ENCODE peak calls at places on chromosomes 12 and 14, in ten cellular contexts. F, W, X, D, A, R, T, U, H and V are unnamed samples. For H3K4me1, the result is how much of the 10 kb centered on the place peaks cover.

GRCh38 chr12:26857465-26858176 is 24.6 kb upstream of the ITPR2 start:
- DNase-seq in A (peak), U (no peak), D (no peak), F (no peak), X (peak), H (no peak), T (no peak), W (peak), R (no peak), V (no peak)

GRCh38 chr14:56821807-56822615 is 11.7 kb upstream of the OTX2 start:
- DNase-seq in X (no peak), T (no peak), H (no peak), A (no peak), R (no peak), D (no peak), W (no peak), F (no peak), U (no peak), V (no peak)

GRCh38 chr14:77965919-77966435 is 166.1 kb downstream of the ADCK1 start:
- DNase-seq in A (peak), H (no peak), T (peak), F (no peak), W (no peak), D (no peak), R (peak), U (no peak), X (peak), V (no peak)

GRCh38 chr12:14771651-14772137 is 31.6 kb downstream of the WBP11 start:
- DNase-seq in W (no peak), D (no peak), U (no peak), H (no peak), F (no peak), A (no peak), X (no peak), R (no peak), T (no peak), V (no peak)

GRCh38 chr14:78535041-78535440 is 364.9 kb downstream of the NRXN3 start:
- DNase-seq in A (peak), U (no peak), F (no peak), D (no peak), R (no peak), T (no peak), W (peak), X (no peak), H (no peak), V (no peak)

GRCh38 chr12:52005903-52006703 is 643 bp upstream of the TAMALIN start:
- DNase-seq in W (peak), R (peak), T (no peak), F (peak), D (peak), A (peak), X (no peak), H (no peak), U (peak), V (peak)

GRCh38 chr14:68043752-68044151 is 224.2 kb downstream of the RAD51B start:
- DNase-seq in A (no peak), T (no peak), X (no peak), U (no peak), D (no peak), W (no peak), F (no peak), R (no peak), H (no peak), V (no peak)

GRCh38 chr12:81759215-81759991 is at the start of gene PPFIA2:
- DNase-seq in F (no peak), R (peak), H (peak), U (peak), D (peak), X (no peak), W (no peak), A (peak), T (no peak), V (peak)

GRCh38 chr12:94879542-94879941 is 124.0 kb downstream of the NDUFA12 start:
- DNase-seq in H (no peak), R (no peak), W (no peak), U (no peak), T (no peak), F (no peak), D (no peak), X (no peak), A (no peak), V (no peak)

GRCh38 chr12:3152892-3153291 is 75.7 kb downstream of the TSPAN9 start:
- DNase-seq in R (no peak), W (no peak), X (peak), U (no peak), A (no peak), H (no peak), F (no peak), D (no peak), T (no peak), V (peak)

GRCh38 chr12:6226002-6226700 is 26.0 kb downstream of the CD9 start:
- DNase-seq in F (peak), R (no peak), T (no peak), X (peak), W (peak), A (peak), H (peak), D (peak), U (peak), V (peak)

GRCh38 chr12:96907681-96908163 is 665 bp downstream of the NEDD1 start:
- DNase-seq in U (no peak), D (peak), A (no peak), W (peak), R (no peak), F (no peak), T (peak), X (peak), H (no peak), V (no peak)

GRCh38 chr14:52840916-52841315 is 49.5 kb upstream of the GNPNAT1 start:
- DNase-seq in A (peak), W (no peak), D (no peak), H (no peak), U (peak), X (no peak), R (no peak), T (peak), F (peak), V (peak)

GRCh38 chr14:29320261-29320660 is 553.7 kb downstream of the FOXG1 start:
- DNase-seq in H (no peak), D (no peak), F (no peak), U (no peak), T (no peak), A (no peak), R (no peak), W (no peak), X (no peak), V (no peak)

GRCh38 chr12:132560421-132560830 is 50.0 kb downstream of the LRCOL1 start:
- DNase-seq in D (no peak), A (peak), H (no peak), U (no peak), W (peak), R (no peak), F (no peak), T (peak), X (peak), V (no peak)

GRCh38 chr14:81172881-81173280 is 47.9 kb downstream of the GTF2A1 start:
- DNase-seq in F (no peak), T (no peak), H (no peak), D (no peak), R (no peak), W (no peak), X (no peak), A (no peak), U (no peak), V (no peak)

GRCh38 chr14:81164167-81164774 is 56.5 kb downstream of the GTF2A1 start:
- DNase-seq in X (peak), W (peak), F (peak), A (peak), D (peak), U (peak), T (peak), H (no peak), R (peak), V (no peak)

GRCh38 chr14:78848234-78848820 is 678.2 kb downstream of the NRXN3 start:
- DNase-seq in F (no peak), D (no peak), U (no peak), A (peak), X (peak), R (peak), W (peak), T (peak), H (peak), V (no peak)

GRCh38 chr12:26823391-26823790 is 9.6 kb downstream of the ITPR2 start:
- DNase-seq in X (no peak), F (no peak), R (no peak), W (no peak), T (no peak), U (no peak), D (no peak), A (no peak), H (no peak), V (no peak)

GRCh38 chr12:8054821-8055220 is 11.3 kb downstream of the C3AR1 start:
- DNase-seq in H (no peak), U (no peak), F (no peak), R (no peak), T (no peak), W (no peak), D (no peak), A (no peak), X (no peak), V (no peak)

GRCh38 chr12:46222642-46223041 is 46.2 kb downstream of the SLC38A1 start:
- DNase-seq in W (no peak), H (no peak), T (no peak), R (no peak), U (no peak), F (no peak), A (no peak), D (no peak), X (no peak), V (no peak)
- H3K4me1 ChIP-seq in W (under half), H (under half), T (under half), R (under half), U (under half), F (under half), A (under half), D (under half), X (under half), V (under half)

GRCh38 chr12:114735680-114736374 is 51.9 kb upstream of the TBX3 start:
- DNase-seq in T (no peak), H (no peak), X (no peak), A (no peak), F (no peak), D (no peak), W (peak), R (no peak), U (no peak), V (no peak)
- H3K4me3 ChIP-seq in T (no peak), H (no peak), X (no peak), A (no peak), F (no peak), D (no peak), W (no peak), R (no peak), U (no peak), V (no peak)

DNA sequence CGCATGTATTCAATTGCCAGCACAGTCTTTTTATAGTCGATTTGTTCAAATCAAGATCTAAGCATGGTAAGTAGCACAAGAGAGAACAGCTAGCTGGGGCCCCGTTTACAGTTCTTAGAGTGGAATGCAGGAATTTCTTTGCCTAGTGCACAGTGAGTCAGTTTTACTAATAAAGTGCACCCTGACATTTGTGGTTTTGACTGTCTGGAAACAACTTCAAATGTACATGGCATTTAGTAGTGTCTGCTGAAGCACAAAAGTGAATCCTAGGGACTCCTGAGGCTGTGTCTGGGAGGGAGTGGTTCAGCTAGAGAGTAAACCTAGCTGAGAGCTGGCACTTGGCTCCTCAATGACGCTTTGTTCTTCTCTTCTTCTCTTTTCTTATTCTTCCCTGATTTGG is 64.9 kb downstream of the TMX1 start:
- DNase-seq in W (no peak), X (no peak), F (no peak), H (no peak), U (no peak), A (no peak), T (peak), D (no peak), R (no peak), V (no peak)
- H3K27ac ChIP-seq in W (no peak), X (no peak), F (no peak), H (peak), U (no peak), A (no peak), T (peak), D (no peak), R (no peak), V (no peak)

GRCh38 chr14:35338731-35339405 is 46.7 kb downstream of the PSMA6 start:
- DNase-seq in T (no peak), A (no peak), X (no peak), F (no peak), U (no peak), D (no peak), R (no peak), W (no peak), H (no peak), V (no peak)
- H3K4me1 ChIP-seq in T (half or more), A (half or more), X (under half), F (half or more), U (under half), D (half or more), R (under half), W (under half), H (under half), V (under half)

DNA sequence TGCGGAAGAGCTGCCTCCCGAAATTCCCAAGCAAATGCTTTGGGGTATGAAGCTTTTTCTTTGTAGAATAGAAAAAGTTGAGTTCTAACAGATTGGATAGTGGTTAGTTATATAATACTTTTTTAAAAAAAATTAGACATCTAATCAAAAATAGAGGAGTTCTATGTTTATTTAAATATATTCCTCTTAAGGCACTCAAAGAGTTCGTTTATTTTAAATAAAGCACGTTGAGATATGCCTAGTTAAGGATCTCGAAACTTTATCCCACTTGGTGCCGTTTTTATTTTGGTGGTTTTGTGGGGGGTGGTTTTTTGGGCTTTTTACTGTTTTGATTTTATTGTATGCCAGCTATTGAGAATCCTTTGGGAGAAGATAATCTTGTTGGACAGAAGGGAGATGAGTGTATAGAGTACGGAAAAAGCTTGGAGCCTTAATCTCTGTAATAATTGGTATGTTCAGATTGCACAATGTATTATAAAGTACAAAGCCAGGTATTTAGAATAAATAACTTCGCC is 10.7 kb upstream of the SNAPC1 start:
- DNase-seq in R (no peak), F (no peak), H (no peak), D (no peak), X (no peak), W (no peak), U (no peak), A (no peak), T (no peak), V (no peak)
- H3K4me3 ChIP-seq in R (peak), F (peak), H (peak), D (peak), X (peak), W (peak), U (peak), A (peak), T (peak), V (peak)

GRCh38 chr14:102511538-102511937 is 2.0 kb upstream of the ANKRD9 start:
- DNase-seq in T (no peak), X (no peak), H (no peak), F (no peak), A (no peak), U (no peak), W (peak), R (no peak), D (no peak), V (no peak)

GRCh38 chr14:102510616-102511520 is 1.3 kb upstream of the ANKRD9 start:
- DNase-seq in D (no peak), R (no peak), W (peak), H (no peak), A (peak), U (no peak), X (no peak), F (no peak), T (no peak), V (no peak)

GRCh38 chr14:102513899-102514772 is 4.6 kb upstream of the ANKRD9 start:
- DNase-seq in U (no peak), X (no peak), F (no peak), T (no peak), W (no peak), R (no peak), D (no peak), H (no peak), A (no peak), V (no peak)

GRCh38 chr14:102514987-102515733 is 5.6 kb upstream of the ANKRD9 start:
- DNase-seq in A (no peak), D (no peak), U (no peak), T (no peak), R (no peak), F (no peak), X (no peak), W (no peak), H (no peak), V (no peak)

GRCh38 chr14:102512713-102513373 is 3.3 kb upstream of the ANKRD9 start:
- DNase-seq in F (no peak), W (no peak), U (no peak), R (no peak), T (no peak), A (no peak), X (no peak), H (no peak), D (no peak), V (no peak)
- H3K27ac ChIP-seq in F (no peak), W (no peak), U (no peak), R (no peak), T (no peak), A (no peak), X (no peak), H (no peak), D (no peak), V (no peak)